ENCODE peak calls at places on chromosomes 3 and 15, in five cellular contexts. W, C, G, Y and R are unnamed samples.

GRCh38 chr3:179464296-179465092 is 13.2 kb upstream of the GNB4 start:
- DNase-seq in W (no peak), G (no peak), C (no peak), Y (no peak), R (no peak)

GRCh38 chr3:113242091-113242581 is 30.8 kb downstream of the BOC start:
- DNase-seq in C (no peak), Y (no peak), G (peak), W (no peak), R (no peak)

GRCh38 chr3:46990573-46991374 is 11.3 kb downstream of the NBEAL2 start:
- DNase-seq in G (no peak), W (no peak), Y (no peak), C (peak), R (no peak)

GRCh38 chr3:98561727-98562521 is 30.1 kb downstream of the GPR15 start:
- DNase-seq in C (no peak), G (peak), Y (no peak), W (no peak), R (no peak)

GRCh38 chr15:89401636-89402252 is 67.1 kb upstream of the POLG start:
- DNase-seq in Y (no peak), C (no peak), G (peak), W (no peak), R (no peak)

GRCh38 chr15:31325432-31325975 is 1.1 kb upstream of the KLF13 start:
- DNase-seq in W (peak), G (peak), Y (no peak), C (peak), R (no peak)

GRCh38 chr3:53225651-53226050 is 30.2 kb downstream of the TKT start:
- DNase-seq in C (peak), G (no peak), W (no peak), Y (no peak), R (peak)

GRCh38 chr15:51244366-51244977 is 93.9 kb downstream of the CYP19A1 start:
- DNase-seq in Y (no peak), C (no peak), W (no peak), G (no peak), R (no peak)

GRCh38 chr15:34362047-34362773 is 4.8 kb downstream of the LPCAT4 start:
- DNase-seq in G (no peak), Y (no peak), C (peak), W (no peak), R (no peak)

GRCh38 chr15:55683366-55683765 is 59.6 kb downstream of the PRTG start:
- DNase-seq in C (no peak), W (no peak), Y (no peak), G (peak), R (no peak)

GRCh38 chr15:63308491-63308890 is 31.1 kb downstream of the APH1B start:
- DNase-seq in C (no peak), Y (no peak), W (no peak), G (no peak), R (no peak)

GRCh38 chr3:167559922-167560321 is 86.1 kb upstream of the SERPINI2 start:
- DNase-seq in G (no peak), W (no peak), Y (no peak), C (no peak), R (no peak)

GRCh38 chr3:177960014-177960413 is 576.2 kb upstream of the KCNMB2 start:
- DNase-seq in Y (no peak), W (peak), G (peak), C (no peak), R (no peak)

GRCh38 chr3:46987485-46988401 is 8.3 kb downstream of the NBEAL2 start:
- DNase-seq in G (no peak), W (peak), Y (no peak), C (peak), R (no peak)

GRCh38 chr15:73699249-73700040 is 15.3 kb downstream of the CD276 start:
- DNase-seq in G (no peak), W (no peak), Y (no peak), C (no peak), R (peak)

GRCh38 chr3:29430558-29430971 is 149.7 kb downstream of the RBMS3 start:
- DNase-seq in Y (no peak), C (no peak), G (peak), W (no peak), R (no peak)

GRCh38 chr15:27956285-27956684 is 142.8 kb downstream of the OCA2 start:
- DNase-seq in W (no peak), G (peak), Y (no peak), C (no peak), R (no peak)

GRCh38 chr3:11381563-11381962 is 109.4 kb downstream of the ATG7 start:
- DNase-seq in C (no peak), Y (no peak), W (no peak), G (no peak), R (no peak)

GRCh38 chr15:55196458-55197361 is at the start of gene RSL24D1:
- DNase-seq in C (peak), G (peak), W (peak), Y (peak), R (peak)

GRCh38 chr3:197030379-197031314 is 1.0 kb upstream of the MELTF start:
- DNase-seq in Y (no peak), G (no peak), W (no peak), C (no peak), R (no peak)

GRCh38 chr15:34436126-34436955 is 1.3 kb downstream of the GOLGA8A start:
- DNase-seq in Y (no peak), G (peak), C (no peak), W (no peak), R (no peak)

GRCh38 chr3:25448750-25449684 is 21.0 kb downstream of the RARB start:
- DNase-seq in G (peak), C (peak), W (peak), Y (no peak), R (no peak)

GRCh38 chr3:61890167-61890566 is 328.8 kb downstream of the PTPRG start:
- DNase-seq in W (no peak), G (no peak), Y (no peak), C (no peak), R (no peak)

GRCh38 chr15:64501396-64501716 is 41.0 kb downstream of the ZNF609 start:
- DNase-seq in G (no peak), W (no peak), C (no peak), Y (no peak), R (no peak)

GRCh38 chr3:153372326-153372725 is 210.3 kb downstream of the RAP2B start:
- DNase-seq in C (no peak), Y (no peak), W (no peak), G (peak), R (no peak)

GRCh38 chr3:189563841-189564563 is 67.2 kb upstream of the TP63 start:
- DNase-seq in G (peak), C (no peak), W (no peak), Y (no peak), R (no peak)

GRCh38 chr3:30619318-30619717 is 12.9 kb downstream of the TGFBR2 start:
- DNase-seq in C (no peak), G (no peak), W (no peak), Y (no peak), R (no peak)

GRCh38 chr15:101240364-101240763 is 11.5 kb downstream of the CHSY1 start:
- DNase-seq in Y (no peak), G (peak), W (no peak), C (no peak), R (no peak)

GRCh38 chr3:4824948-4825325 is 154.3 kb upstream of the BHLHE40 start:
- DNase-seq in W (no peak), C (no peak), G (peak), Y (peak), R (no peak)

GRCh38 chr3:112128843-112129727 is 4.0 kb downstream of the GCSAM start:
- DNase-seq in W (no peak), G (peak), C (no peak), Y (no peak), R (no peak)

GRCh38 chr3:114660124-114660523 is 366.3 kb downstream of the TIGIT start:
- DNase-seq in Y (no peak), C (no peak), G (peak), W (peak), R (no peak)

GRCh38 chr3:56753206-56753605 is 48.5 kb downstream of the ARHGEF3 start:
- DNase-seq in G (peak), W (no peak), Y (no peak), C (no peak), R (no peak)

GRCh38 chr3:66481071-66482001 is 19.5 kb downstream of the LRIG1 start:
- DNase-seq in Y (no peak), C (no peak), G (peak), W (no peak), R (no peak)

GRCh38 chr15:93159892-93160398 is 70.9 kb upstream of the RGMA start:
- DNase-seq in G (no peak), C (no peak), W (no peak), Y (no peak), R (no peak)

GRCh38 chr3:105417538-105418289 is 51.0 kb downstream of the ALCAM start:
- DNase-seq in C (no peak), G (peak), Y (no peak), W (no peak), R (no peak)

GRCh38 chr3:113005622-113006021 is 14.8 kb downstream of the GTPBP8 start:
- DNase-seq in W (no peak), Y (no peak), C (no peak), G (no peak), R (no peak)

GRCh38 chr3:195312714-195313113 is 41.8 kb upstream of the XXYLT1 start:
- DNase-seq in Y (no peak), G (no peak), C (no peak), W (no peak), R (no peak)

GRCh38 chr3:129289201-129289921 is 10.7 kb downstream of the HMCES start:
- DNase-seq in W (no peak), C (no peak), Y (no peak), G (peak), R (no peak)

GRCh38 chr3:109018828-109019227 is 65.1 kb upstream of the GUCA1C start:
- DNase-seq in Y (no peak), W (no peak), C (no peak), G (no peak), R (no peak)
- TF ChIP-seq CTCF in Y (no peak), W (no peak), C (no peak), G (no peak), R (no peak)

GRCh38 chr15:91950631-91951384 is 97.3 kb downstream of the SLCO3A1 start:
- DNase-seq in W (no peak), C (no peak), Y (no peak), G (peak), R (no peak)
- TF ChIP-seq CTCF in W (no peak), C (no peak), Y (no peak), G (no peak), R (no peak)

GRCh38 chr15:90820481-90820880 is 47.9 kb upstream of the FURIN start:
- DNase-seq in C (no peak), W (no peak), Y (no peak), G (no peak), R (no peak)

GRCh38 chr15:90819850-90820249 is 48.5 kb upstream of the FURIN start:
- DNase-seq in G (no peak), C (no peak), Y (no peak), W (no peak), R (no peak)

GRCh38 chr15:90817117-90818057 is 51.0 kb upstream of the FURIN start:
- DNase-seq in W (no peak), C (no peak), G (no peak), Y (no peak), R (no peak)

GRCh38 chr15:90819390-90819789 is 49.0 kb upstream of the FURIN start:
- DNase-seq in Y (no peak), C (no peak), G (no peak), W (no peak), R (no peak)

DNA sequence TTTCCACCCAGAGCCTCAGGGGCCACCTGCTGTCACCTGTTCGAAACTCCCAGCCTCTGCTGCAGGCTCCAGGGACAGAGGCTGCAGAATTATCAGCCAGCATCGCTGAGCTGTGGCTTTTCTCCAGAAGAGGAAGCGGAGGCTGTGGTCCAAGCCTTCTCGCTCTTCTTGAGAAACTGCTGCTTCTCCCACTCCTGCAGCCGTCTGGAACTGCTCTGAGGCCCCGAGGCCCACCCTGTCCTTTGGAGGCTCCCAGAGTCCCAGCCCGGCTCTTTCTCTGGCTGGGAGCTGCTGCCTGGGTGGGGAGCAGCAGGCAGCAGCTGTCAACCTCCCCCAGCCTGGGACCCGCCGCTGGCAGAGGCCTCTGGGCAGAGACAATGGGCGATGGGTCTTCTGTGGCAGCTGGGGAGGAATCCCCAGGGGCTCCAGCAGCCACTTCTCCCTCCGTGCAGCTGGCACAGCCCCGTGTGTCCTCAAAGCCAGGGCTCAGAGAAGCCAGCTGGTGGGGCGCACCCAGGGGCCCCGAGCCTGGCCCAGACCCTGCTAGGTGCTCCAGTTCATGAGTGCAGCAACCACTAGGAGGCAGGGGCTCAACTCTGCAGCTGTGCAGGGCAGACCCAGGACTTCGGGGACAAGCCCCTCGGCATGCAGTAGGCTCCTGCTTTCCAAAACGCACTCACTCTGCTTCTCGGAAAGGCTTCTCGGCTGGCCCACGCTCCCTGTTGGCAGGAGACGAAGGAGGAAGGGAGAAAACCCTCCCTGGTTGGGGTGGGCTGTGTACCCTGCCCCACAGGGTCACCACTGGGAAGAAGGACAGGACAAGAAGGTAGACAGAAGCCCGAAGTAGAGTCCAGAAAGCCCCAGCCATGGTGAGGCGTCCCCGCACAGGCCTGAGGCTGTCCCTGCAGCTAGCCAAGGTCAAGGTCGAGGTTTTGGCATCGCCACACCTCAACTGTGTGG is 49.9 kb upstream of the FURIN start:
- DNase-seq in C (peak), W (no peak), Y (no peak), G (no peak), R (no peak)
- TF ChIP-seq CTCF in C (no peak), W (peak), Y (no peak), G (no peak), R (peak)

GRCh38 chr15:78338756-78339155 is 1.4 kb upstream of the CRABP1 start:
- DNase-seq in Y (no peak), C (no peak), W (no peak), G (no peak), R (no peak)
- TF ChIP-seq CTCF in Y (no peak), C (no peak), W (no peak), G (no peak), R (no peak)

DNA sequence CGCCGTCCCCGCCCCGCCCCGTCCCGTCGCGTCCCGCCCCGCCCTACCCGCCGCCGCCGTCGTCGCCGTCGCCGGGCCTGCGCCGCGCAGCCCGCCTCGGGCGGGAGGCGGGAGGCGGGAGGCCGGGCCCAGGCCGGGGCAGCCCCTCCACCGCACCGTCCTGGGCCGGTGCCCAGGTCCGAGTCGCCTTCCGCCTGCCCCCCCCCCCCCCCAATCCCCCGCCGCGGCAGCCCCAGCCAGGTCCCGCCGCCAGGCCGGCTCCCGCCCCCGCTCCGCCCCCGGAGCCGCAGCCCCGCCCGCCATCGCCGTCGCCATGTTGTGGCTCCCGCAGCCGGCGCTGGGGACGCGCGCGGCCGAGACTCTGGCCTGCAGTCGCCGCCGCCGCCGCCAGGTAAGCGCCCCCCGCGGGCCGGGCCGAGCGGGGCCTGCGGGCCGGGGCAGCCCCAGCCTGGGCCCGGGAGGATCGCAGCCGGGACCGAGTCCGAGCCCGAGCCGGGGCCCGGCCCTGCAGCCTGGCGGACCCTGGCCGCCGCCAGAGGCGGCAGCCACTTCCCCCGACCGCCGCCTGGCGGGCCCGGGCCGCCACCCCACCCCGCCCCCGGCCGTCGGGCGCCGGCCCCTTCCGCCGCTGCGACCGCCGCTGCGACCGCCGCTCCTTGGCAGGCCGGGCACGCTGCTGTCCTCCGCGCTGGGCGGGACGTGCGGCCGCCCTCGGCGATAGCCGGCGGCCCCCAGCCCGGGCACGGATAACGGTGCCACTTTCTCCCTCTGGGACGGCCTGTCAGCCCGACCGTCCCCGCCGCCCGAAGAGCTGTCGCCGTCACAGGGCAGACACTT is at the start of gene ZNF592:
- DNase-seq in C (peak), W (peak), G (peak), Y (no peak), R (no peak)
- TF ChIP-seq CTCF in C (no peak), W (no peak), G (no peak), Y (no peak), R (peak)

DNA sequence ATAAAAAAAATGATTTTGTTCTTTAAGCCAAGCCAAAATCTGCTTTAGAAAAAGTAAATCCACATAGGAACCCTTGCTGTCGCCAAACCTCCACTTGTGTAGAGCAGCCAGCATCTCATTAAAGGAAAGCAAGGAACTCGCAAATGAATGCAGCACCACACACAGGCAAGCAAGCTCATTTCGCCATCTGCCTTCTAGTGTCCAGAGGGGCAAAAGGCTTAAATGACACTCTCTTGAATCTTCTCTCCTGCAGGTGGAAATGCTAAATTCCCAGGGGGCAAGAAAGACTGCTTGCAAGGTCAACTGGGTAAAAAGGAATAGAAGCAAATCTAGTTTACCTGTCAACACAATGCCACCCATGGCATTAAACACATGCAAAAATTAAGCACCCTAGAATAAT is 2.4 kb downstream of the MB21D2 start:
- DNase-seq in G (peak), W (peak), Y (no peak), C (no peak), R (no peak)
- TF ChIP-seq CTCF in G (peak), W (peak), Y (peak), C (no peak), R (peak)

GRCh38 chr3:128075516-128076464 is 23.6 kb downstream of the SEC61A1 start:
- DNase-seq in Y (peak), C (peak), G (peak), W (peak), R (no peak)
- TF ChIP-seq CTCF in Y (peak), C (peak), G (peak), W (peak), R (peak)